ENCODE peak calls at places on chromosomes 16 and 17, in five cellular contexts. One of them, this sample, is unnamed.

GRCh38 chr16:22397459-22397858 is 23.0 kb upstream of the CDR2 start:
- DNase-seq in activated naive CD8-positive, alpha-beta T cell treated with anti-CD3 and anti-CD28 coated beads, Interleukin-2, amount 50 U/mL, for 24 hours: no peak
- DNase-seq in transverse colon: no peak
- DNase-seq in hepatic stellate cell: peak
- DNase-seq in NCI-H446: no peak
- DNase-seq in this sample: peak

GRCh38 chr16:87930456-87930855 is 5.9 kb downstream of the CA5A start:
- DNase-seq in activated naive CD8-positive, alpha-beta T cell treated with anti-CD3 and anti-CD28 coated beads, Interleukin-2, amount 50 U/mL, for 24 hours: no peak
- DNase-seq in transverse colon: no peak
- DNase-seq in hepatic stellate cell: peak
- DNase-seq in NCI-H446: no peak
- DNase-seq in this sample: peak

GRCh38 chr17:27848941-27849340 is 44.2 kb downstream of the LYRM9 start:
- DNase-seq in activated naive CD8-positive, alpha-beta T cell treated with anti-CD3 and anti-CD28 coated beads, Interleukin-2, amount 50 U/mL, for 24 hours: no peak
- DNase-seq in transverse colon: no peak
- DNase-seq in hepatic stellate cell: no peak
- DNase-seq in NCI-H446: no peak
- DNase-seq in this sample: no peak

GRCh38 chr16:49158029-49158642 is 123.5 kb downstream of the CBLN1 start:
- DNase-seq in activated naive CD8-positive, alpha-beta T cell treated with anti-CD3 and anti-CD28 coated beads, Interleukin-2, amount 50 U/mL, for 24 hours: peak
- DNase-seq in transverse colon: peak
- DNase-seq in hepatic stellate cell: no peak
- DNase-seq in NCI-H446: no peak
- DNase-seq in this sample: peak

GRCh38 chr16:27690604-27691003 is 140.7 kb downstream of the KATNIP start:
- DNase-seq in activated naive CD8-positive, alpha-beta T cell treated with anti-CD3 and anti-CD28 coated beads, Interleukin-2, amount 50 U/mL, for 24 hours: peak
- DNase-seq in transverse colon: peak
- DNase-seq in hepatic stellate cell: no peak
- DNase-seq in NCI-H446: no peak
- DNase-seq in this sample: peak

GRCh38 chr16:23557779-23558330 is 328 bp downstream of the UBFD1 start:
- DNase-seq in activated naive CD8-positive, alpha-beta T cell treated with anti-CD3 and anti-CD28 coated beads, Interleukin-2, amount 50 U/mL, for 24 hours: peak
- DNase-seq in transverse colon: peak
- DNase-seq in hepatic stellate cell: peak
- DNase-seq in NCI-H446: no peak
- DNase-seq in this sample: no peak

GRCh38 chr16:15975172-15975571 is 25.8 kb downstream of the ABCC1 start:
- DNase-seq in activated naive CD8-positive, alpha-beta T cell treated with anti-CD3 and anti-CD28 coated beads, Interleukin-2, amount 50 U/mL, for 24 hours: no peak
- DNase-seq in transverse colon: no peak
- DNase-seq in hepatic stellate cell: no peak
- DNase-seq in NCI-H446: no peak
- DNase-seq in this sample: no peak

GRCh38 chr16:75810998-75811634 is 84.8 kb upstream of the CPHXL start:
- DNase-seq in activated naive CD8-positive, alpha-beta T cell treated with anti-CD3 and anti-CD28 coated beads, Interleukin-2, amount 50 U/mL, for 24 hours: no peak
- DNase-seq in transverse colon: no peak
- DNase-seq in hepatic stellate cell: no peak
- DNase-seq in NCI-H446: no peak
- DNase-seq in this sample: no peak

GRCh38 chr17:46053911-46054534 is 55.0 kb downstream of the STH start:
- DNase-seq in activated naive CD8-positive, alpha-beta T cell treated with anti-CD3 and anti-CD28 coated beads, Interleukin-2, amount 50 U/mL, for 24 hours: no peak
- DNase-seq in transverse colon: no peak
- DNase-seq in hepatic stellate cell: no peak
- DNase-seq in NCI-H446: no peak
- DNase-seq in this sample: no peak

GRCh38 chr17:16215965-16216316 is 607 bp upstream of the NCOR1 start:
- DNase-seq in activated naive CD8-positive, alpha-beta T cell treated with anti-CD3 and anti-CD28 coated beads, Interleukin-2, amount 50 U/mL, for 24 hours: no peak
- DNase-seq in transverse colon: peak
- DNase-seq in hepatic stellate cell: peak
- DNase-seq in NCI-H446: no peak
- DNase-seq in this sample: no peak

GRCh38 chr17:7774037-7774659 is 56.6 kb downstream of the DNAH2 start:
- DNase-seq in activated naive CD8-positive, alpha-beta T cell treated with anti-CD3 and anti-CD28 coated beads, Interleukin-2, amount 50 U/mL, for 24 hours: no peak
- DNase-seq in transverse colon: no peak
- DNase-seq in hepatic stellate cell: peak
- DNase-seq in NCI-H446: no peak
- DNase-seq in this sample: peak

GRCh38 chr16:55502801-55503366 is 6.0 kb upstream of the LPCAT2 start:
- DNase-seq in activated naive CD8-positive, alpha-beta T cell treated with anti-CD3 and anti-CD28 coated beads, Interleukin-2, amount 50 U/mL, for 24 hours: no peak
- DNase-seq in transverse colon: peak
- DNase-seq in hepatic stellate cell: peak
- DNase-seq in NCI-H446: peak
- DNase-seq in this sample: no peak

GRCh38 chr16:70688266-70688742 is 2.5 kb upstream of the MTSS2 start:
- DNase-seq in activated naive CD8-positive, alpha-beta T cell treated with anti-CD3 and anti-CD28 coated beads, Interleukin-2, amount 50 U/mL, for 24 hours: no peak
- DNase-seq in transverse colon: peak
- DNase-seq in hepatic stellate cell: no peak
- DNase-seq in NCI-H446: peak
- DNase-seq in this sample: peak

GRCh38 chr16:27449434-27450188 is 47.6 kb downstream of the IL21R start:
- DNase-seq in activated naive CD8-positive, alpha-beta T cell treated with anti-CD3 and anti-CD28 coated beads, Interleukin-2, amount 50 U/mL, for 24 hours: peak
- DNase-seq in transverse colon: peak
- DNase-seq in hepatic stellate cell: no peak
- DNase-seq in NCI-H446: no peak
- DNase-seq in this sample: no peak

GRCh38 chr16:16151315-16151714 is 72.0 kb downstream of the ABCC6 start:
- DNase-seq in activated naive CD8-positive, alpha-beta T cell treated with anti-CD3 and anti-CD28 coated beads, Interleukin-2, amount 50 U/mL, for 24 hours: no peak
- DNase-seq in transverse colon: no peak
- DNase-seq in hepatic stellate cell: no peak
- DNase-seq in NCI-H446: no peak
- DNase-seq in this sample: no peak

GRCh38 chr17:11935734-11936406 is 61.4 kb downstream of the ZNF18 start:
- DNase-seq in activated naive CD8-positive, alpha-beta T cell treated with anti-CD3 and anti-CD28 coated beads, Interleukin-2, amount 50 U/mL, for 24 hours: peak
- DNase-seq in transverse colon: peak
- DNase-seq in hepatic stellate cell: peak
- DNase-seq in NCI-H446: no peak
- DNase-seq in this sample: peak

GRCh38 chr16:65415460-65415859 is 293.6 kb upstream of the CDH11 start:
- DNase-seq in activated naive CD8-positive, alpha-beta T cell treated with anti-CD3 and anti-CD28 coated beads, Interleukin-2, amount 50 U/mL, for 24 hours: no peak
- DNase-seq in transverse colon: no peak
- DNase-seq in hepatic stellate cell: no peak
- DNase-seq in NCI-H446: no peak
- DNase-seq in this sample: no peak

GRCh38 chr17:49071106-49071505 is 61.5 kb upstream of the B4GALNT2 start:
- DNase-seq in activated naive CD8-positive, alpha-beta T cell treated with anti-CD3 and anti-CD28 coated beads, Interleukin-2, amount 50 U/mL, for 24 hours: no peak
- DNase-seq in transverse colon: no peak
- DNase-seq in hepatic stellate cell: peak
- DNase-seq in NCI-H446: no peak
- DNase-seq in this sample: no peak

GRCh38 chr16:54588026-54588425 is 301.4 kb upstream of the IRX3 start:
- DNase-seq in activated naive CD8-positive, alpha-beta T cell treated with anti-CD3 and anti-CD28 coated beads, Interleukin-2, amount 50 U/mL, for 24 hours: no peak
- DNase-seq in transverse colon: no peak
- DNase-seq in hepatic stellate cell: no peak
- DNase-seq in NCI-H446: no peak
- DNase-seq in this sample: no peak

GRCh38 chr16:70746708-70747424 is 54.1 kb downstream of the VAC14 start:
- DNase-seq in activated naive CD8-positive, alpha-beta T cell treated with anti-CD3 and anti-CD28 coated beads, Interleukin-2, amount 50 U/mL, for 24 hours: peak
- DNase-seq in transverse colon: peak
- DNase-seq in hepatic stellate cell: peak
- DNase-seq in NCI-H446: no peak
- DNase-seq in this sample: peak

GRCh38 chr16:70694517-70695218 is 8.8 kb upstream of the MTSS2 start:
- DNase-seq in activated naive CD8-positive, alpha-beta T cell treated with anti-CD3 and anti-CD28 coated beads, Interleukin-2, amount 50 U/mL, for 24 hours: no peak
- DNase-seq in transverse colon: no peak
- DNase-seq in hepatic stellate cell: no peak
- DNase-seq in NCI-H446: no peak
- DNase-seq in this sample: no peak

GRCh38 chr16:88805340-88805715 is 1.7 kb downstream of the CDT1 start:
- DNase-seq in activated naive CD8-positive, alpha-beta T cell treated with anti-CD3 and anti-CD28 coated beads, Interleukin-2, amount 50 U/mL, for 24 hours: no peak
- DNase-seq in transverse colon: no peak
- DNase-seq in hepatic stellate cell: no peak
- DNase-seq in NCI-H446: no peak
- DNase-seq in this sample: no peak

GRCh38 chr17:1830288-1830687 is 483 bp downstream of the RPA1 start:
- DNase-seq in activated naive CD8-positive, alpha-beta T cell treated with anti-CD3 and anti-CD28 coated beads, Interleukin-2, amount 50 U/mL, for 24 hours: no peak
- DNase-seq in transverse colon: peak
- DNase-seq in hepatic stellate cell: peak
- DNase-seq in NCI-H446: no peak
- DNase-seq in this sample: peak

GRCh38 chr16:31132303-31132978 is 3.1 kb downstream of the PRSS8 start:
- DNase-seq in activated naive CD8-positive, alpha-beta T cell treated with anti-CD3 and anti-CD28 coated beads, Interleukin-2, amount 50 U/mL, for 24 hours: no peak
- DNase-seq in transverse colon: no peak
- DNase-seq in hepatic stellate cell: no peak
- DNase-seq in NCI-H446: no peak
- DNase-seq in this sample: no peak

GRCh38 chr16:14500791-14501190 is 129.3 kb downstream of the PARN start:
- DNase-seq in activated naive CD8-positive, alpha-beta T cell treated with anti-CD3 and anti-CD28 coated beads, Interleukin-2, amount 50 U/mL, for 24 hours: no peak
- DNase-seq in transverse colon: no peak
- DNase-seq in hepatic stellate cell: no peak
- DNase-seq in NCI-H446: no peak
- DNase-seq in this sample: no peak

GRCh38 chr17:15883617-15884111 is 61.3 kb upstream of the ADORA2B start:
- DNase-seq in activated naive CD8-positive, alpha-beta T cell treated with anti-CD3 and anti-CD28 coated beads, Interleukin-2, amount 50 U/mL, for 24 hours: no peak
- DNase-seq in transverse colon: no peak
- DNase-seq in hepatic stellate cell: no peak
- DNase-seq in NCI-H446: no peak
- DNase-seq in this sample: peak

This sample was measured in AG20443.